ENCODE peak calls at places on chromosomes 13 and 19, in five cellular contexts. I is testis, A is heart left ventricle, E is adrenal gland, X is uterus. S is an unnamed sample.
A peak's percentile ranks its signal among the peaks of the same experiment; 100 is the strongest.

GRCh38 chr13:73230714-73231113 is 171.9 kb downstream of the KLF5 start:
- DNase-seq in I (no peak), A (no peak), E (no peak), X (no peak), S (no peak)

GRCh38 chr13:71613347-71613746 is 253.7 kb downstream of the DACH1 start:
- DNase-seq in I (no peak), A (no peak), E (no peak), X (no peak), S (no peak)

GRCh38 chr19:43913383-43913782 is 21.7 kb downstream of the ZNF45 start:
- DNase-seq in I (no peak), A (no peak), E (no peak), X (no peak), S (no peak)

GRCh38 chr13:90201676-90202425 is 1145.6 kb upstream of the MIR17HG start:
- DNase-seq in I (no peak), A (no peak), E (no peak), X (no peak), S (peak; percentile 9)

GRCh38 chr19:15680478-15680877 is 7.6 kb downstream of the CYP4F12 start:
- DNase-seq in I (no peak), A (no peak), E (no peak), X (no peak), S (no peak)

GRCh38 chr13:29362849-29363604 is 232.5 kb downstream of the SLC7A1 start:
- DNase-seq in I (peak; percentile 58), A (no peak), E (peak; percentile 44), X (peak; percentile 38), S (peak; percentile 52)

GRCh38 chr13:49454388-49455015 is 10.4 kb downstream of the SETDB2 start:
- DNase-seq in I (no peak), A (no peak), E (no peak), X (no peak), S (no peak)

GRCh38 chr13:97233499-97233898 is 11.4 kb downstream of the MBNL2 start:
- DNase-seq in I (no peak), A (no peak), E (no peak), X (no peak), S (no peak)

GRCh38 chr19:32831611-32832010 is 38.0 kb downstream of the SLC7A9 start:
- DNase-seq in I (no peak), A (no peak), E (peak; percentile 63), X (no peak), S (no peak)

GRCh38 chr19:49746206-49746958 is 16.7 kb downstream of the TSKS start:
- DNase-seq in I (peak; percentile 86), A (peak; percentile 69), E (peak; percentile 84), X (peak; percentile 62), S (peak; percentile 35)

GRCh38 chr13:73970413-73971055 is 163.7 kb downstream of the KLF12 start:
- DNase-seq in I (no peak), A (no peak), E (no peak), X (no peak), S (no peak)

GRCh38 chr13:78317030-78317429 is 286.3 kb downstream of the POU4F1 start:
- DNase-seq in I (no peak), A (no peak), E (no peak), X (no peak), S (no peak)

GRCh38 chr13:51364404-51365008 is 25.0 kb downstream of the SERPINE3 start:
- DNase-seq in I (no peak), A (no peak), E (no peak), X (no peak), S (no peak)

GRCh38 chr19:49359851-49360845 is 2.1 kb downstream of the TEAD2 start:
- DNase-seq in I (no peak), A (no peak), E (no peak), X (peak; percentile 27), S (no peak)

GRCh38 chr13:24632382-24633121 is 47.7 kb upstream of the ATP12A start:
- DNase-seq in I (no peak), A (no peak), E (no peak), X (no peak), S (no peak)

GRCh38 chr19:38670921-38671398 is 23.5 kb downstream of the ACTN4 start:
- DNase-seq in I (no peak), A (no peak), E (no peak), X (no peak), S (no peak)

GRCh38 chr13:68940049-68940448 is 1167.6 kb upstream of the ATXN8OS start:
- DNase-seq in I (no peak), A (no peak), E (no peak), X (no peak), S (no peak)

GRCh38 chr19:5880604-5881078 is 10.3 kb upstream of the FUT5 start:
- DNase-seq in I (peak; percentile 51), A (peak; percentile 89), E (peak; percentile 69), X (peak; percentile 41), S (peak; percentile 54)

GRCh38 chr13:60759499-60759898 is 362.5 kb downstream of the TDRD3 start:
- DNase-seq in I (no peak), A (no peak), E (peak; percentile 48), X (no peak), S (peak; percentile 46)

GRCh38 chr13:40406405-40407138 is 259.9 kb downstream of the FOXO1 start:
- DNase-seq in I (no peak), A (no peak), E (no peak), X (peak; percentile 81), S (no peak)

GRCh38 chr13:92843549-92843948 is 383.1 kb upstream of the GPC6 start:
- DNase-seq in I (no peak), A (no peak), E (no peak), X (no peak), S (no peak)

GRCh38 chr13:32225494-32225931 is 89.7 kb downstream of the ZAR1L start:
- DNase-seq in I (no peak), A (no peak), E (no peak), X (no peak), S (no peak)

GRCh38 chr19:7004313-7004931 is 16.8 kb downstream of the MBD3L2B start:
- DNase-seq in I (no peak), A (no peak), E (no peak), X (no peak), S (no peak)

GRCh38 chr13:36891752-36892151 is 28.3 kb downstream of the SMAD9 start:
- DNase-seq in I (no peak), A (no peak), E (no peak), X (no peak), S (no peak)

GRCh38 chr19:7748756-7749155 is 1.4 kb upstream of the CD209 start:
- DNase-seq in I (peak; percentile 37), A (no peak), E (peak; percentile 49), X (no peak), S (no peak)

GRCh38 chr19:41586064-41586463 is 10.1 kb downstream of the CEACAM21 start:
- DNase-seq in I (no peak), A (no peak), E (no peak), X (no peak), S (no peak)

GRCh38 chr19:45455707-45456499 is 11.9 kb upstream of the FOSB start:
- DNase-seq in I (peak; percentile 81), A (peak; percentile 97), E (peak; percentile 95), X (peak; percentile 96), S (peak; percentile 97)

GRCh38 chr13:110907301-110907700 is 7.6 kb downstream of the ANKRD10 start:
- DNase-seq in I (no peak), A (no peak), E (no peak), X (no peak), S (no peak)
- H3K27ac ChIP-seq in I (no peak overlapping the region), A (peak overlapping the region; percentile 39), E (no peak overlapping the region), X (no peak overlapping the region), S (peak overlapping the region; percentile 80)

DNA sequence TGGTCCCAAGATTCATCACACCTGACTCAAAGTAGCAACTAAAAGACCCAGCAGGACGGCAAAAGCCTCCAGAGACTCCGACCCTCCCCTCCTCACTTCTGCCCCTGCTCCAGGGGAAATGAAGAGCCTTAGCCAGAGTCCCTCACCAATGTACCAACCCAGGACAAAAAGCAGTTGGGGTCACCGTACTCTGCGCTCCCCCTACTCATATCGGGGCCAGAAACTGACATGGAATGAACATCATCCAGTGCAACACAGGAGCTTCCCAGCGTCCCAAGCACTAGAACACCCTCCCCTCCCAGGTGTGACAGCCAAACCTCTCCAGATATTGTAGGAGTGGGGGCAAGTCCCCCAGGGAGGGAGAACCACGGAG is 1.7 kb downstream of the EEF2 start:
- DNase-seq in I (no peak), A (no peak), E (no peak), X (no peak), S (no peak)
- H3K4me1 ChIP-seq in I (peaks cover 35% of the 10 kb centered on the region), A (peaks cover 26% of the 10 kb centered on the region), E (peaks cover 46% of the 10 kb centered on the region), X (no peaks in the 10 kb centered on the region), S (peaks cover 56% of the 10 kb centered on the region)

DNA sequence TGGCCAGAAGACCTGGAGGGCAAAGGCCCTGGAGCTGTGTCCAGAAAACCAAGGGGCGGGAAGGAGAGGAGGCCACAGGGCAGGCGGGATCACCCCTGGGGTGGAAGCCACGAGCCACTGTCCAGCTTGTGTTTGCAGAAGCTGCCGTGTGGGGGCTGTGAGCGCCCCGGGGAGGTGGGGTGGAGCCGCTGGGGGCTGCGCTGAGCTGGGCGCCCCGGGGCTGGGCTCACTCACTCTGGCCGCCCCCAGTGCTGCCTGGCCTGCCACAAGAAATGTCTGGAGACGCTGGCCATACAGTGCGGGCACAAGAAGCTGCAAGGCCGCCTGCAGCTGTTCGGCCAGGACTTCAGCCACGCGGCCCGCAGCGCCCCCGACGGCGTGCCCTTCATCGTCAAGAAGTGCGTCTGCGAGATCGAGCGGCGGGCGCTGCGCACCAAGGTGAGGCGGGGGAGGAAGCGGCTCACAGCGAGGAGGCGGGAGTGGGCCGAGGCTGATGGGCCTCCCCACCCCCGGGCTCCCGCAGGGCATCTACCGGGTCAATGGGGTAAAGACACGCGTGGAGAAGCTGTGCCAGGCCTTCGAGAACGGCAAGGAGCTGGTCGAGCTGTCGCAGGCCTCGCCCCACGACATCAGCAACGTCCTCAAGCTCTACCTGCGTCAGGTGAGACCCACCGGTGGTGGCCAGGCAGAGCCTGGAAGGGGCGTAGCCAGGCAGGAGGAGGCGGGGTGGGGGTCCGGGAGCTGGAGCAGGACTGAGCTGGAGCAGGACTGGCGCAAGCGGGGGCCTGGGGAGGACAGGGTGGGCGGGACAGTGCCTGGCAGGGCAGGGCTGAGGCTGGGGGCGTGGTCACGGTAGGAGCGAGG is 13.6 kb downstream of the POLR2E start:
- DNase-seq in I (no peak), A (peak; percentile 52), E (no peak), X (no peak), S (no peak)
- TF ChIP-seq POLR2A in I (no peak), A (no peak), E (no peak), X (no peak), S (no peak)

GRCh38 chr13:70579941-70580340 is 471.7 kb upstream of the KLHL1 start:
- DNase-seq in I (no peak), A (no peak), E (no peak), X (no peak), S (no peak)

GRCh38 chr13:70585109-70585508 is 476.9 kb upstream of the KLHL1 start:
- DNase-seq in I (no peak), A (no peak), E (no peak), X (no peak), S (no peak)

GRCh38 chr13:70580825-70581224 is 472.6 kb upstream of the KLHL1 start:
- DNase-seq in I (no peak), A (no peak), E (no peak), X (no peak), S (no peak)
- H3K27ac ChIP-seq in I (no peak overlapping the region), A (no peak overlapping the region), E (no peak overlapping the region), X (no peak overlapping the region), S (no peak overlapping the region)

DNA sequence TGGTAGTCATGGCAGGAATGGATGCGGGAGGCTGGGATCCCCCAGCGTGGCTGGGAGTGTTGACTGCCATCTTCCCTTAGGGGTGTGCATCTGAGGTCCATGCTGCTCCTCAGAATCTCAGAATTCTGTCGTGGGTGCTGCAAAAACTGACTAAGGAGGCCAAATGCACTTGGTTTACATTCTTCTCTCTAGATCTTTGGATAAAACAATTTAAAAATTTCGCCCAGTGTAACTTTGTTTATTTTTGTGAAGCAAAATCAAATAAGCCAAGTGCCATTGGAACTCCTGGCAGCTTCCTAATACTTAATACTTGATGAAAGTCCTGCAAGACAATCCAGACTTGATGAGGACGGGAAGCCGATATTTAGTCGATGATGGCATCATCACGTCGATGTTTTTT is 27.8 kb upstream of the TM9SF2 start:
- DNase-seq in I (no peak), A (no peak), E (no peak), X (no peak), S (no peak)
- H3K4me1 ChIP-seq in I (no peaks in the 10 kb centered on the region), A (no peaks in the 10 kb centered on the region), E (no peaks in the 10 kb centered on the region), X (no peaks in the 10 kb centered on the region), S (no peaks in the 10 kb centered on the region)

S was measured in body of pancreas.